ENCODE peak calls at places on chromosomes 13 and 19, in four cellular contexts. One of them, this sample, is unnamed.

GRCh38 chr13:111339366-111340143 is 19.1 kb downstream of the TEX29 start:
- DNase-seq in HT-29: no peak
- DNase-seq in aorta: no peak
- DNase-seq in NCI-H2081: no peak
- DNase-seq in this sample: peak; percentile 14

GRCh38 chr13:60351816-60352215 is 45.2 kb upstream of the TDRD3 start:
- DNase-seq in aorta: no peak
- DNase-seq in NCI-H2081: no peak
- DNase-seq in HT-29: no peak
- DNase-seq in this sample: no peak

GRCh38 chr13:112000888-112001287 is 66.1 kb upstream of the SOX1 start:
- DNase-seq in aorta: no peak
- DNase-seq in NCI-H2081: no peak
- DNase-seq in HT-29: no peak
- DNase-seq in this sample: no peak

GRCh38 chr13:98599502-98600328 is 22.8 kb upstream of the STK24 start:
- DNase-seq in NCI-H2081: no peak
- DNase-seq in HT-29: peak; percentile 39
- DNase-seq in aorta: no peak
- DNase-seq in this sample: no peak

GRCh38 chr19:41265376-41266153 is 1.4 kb downstream of the HNRNPUL1 start:
- DNase-seq in HT-29: peak; percentile 69
- DNase-seq in aorta: no peak
- DNase-seq in NCI-H2081: no peak
- DNase-seq in this sample: peak; percentile 38

GRCh38 chr13:33299626-33300025 is 14.1 kb upstream of the STARD13 start:
- DNase-seq in aorta: no peak
- DNase-seq in NCI-H2081: no peak
- DNase-seq in HT-29: no peak
- DNase-seq in this sample: no peak

GRCh38 chr13:99978781-99979452 is 2.7 kb upstream of the ZIC2 start:
- DNase-seq in aorta: peak; percentile 52
- DNase-seq in NCI-H2081: no peak
- DNase-seq in HT-29: no peak
- DNase-seq in this sample: peak; percentile 24

GRCh38 chr13:52414051-52414450 is 8.1 kb upstream of the THSD1 start:
- DNase-seq in HT-29: no peak
- DNase-seq in NCI-H2081: no peak
- DNase-seq in aorta: no peak
- DNase-seq in this sample: no peak

GRCh38 chr19:45952691-45953505 is 20.8 kb downstream of the NOVA2 start:
- DNase-seq in aorta: peak; percentile 86
- DNase-seq in HT-29: no peak
- DNase-seq in NCI-H2081: peak; percentile 9
- DNase-seq in this sample: peak; percentile 39

GRCh38 chr13:47372742-47373141 is 475.9 kb upstream of the HTR2A start:
- DNase-seq in NCI-H2081: no peak
- DNase-seq in aorta: no peak
- DNase-seq in HT-29: no peak
- DNase-seq in this sample: no peak

GRCh38 chr19:757811-758668 is 7.1 kb downstream of the MISP start:
- DNase-seq in NCI-H2081: no peak
- DNase-seq in HT-29: no peak
- DNase-seq in aorta: no peak
- DNase-seq in this sample: no peak

GRCh38 chr19:40687525-40688016 is 2.9 kb downstream of the NUMBL start:
- DNase-seq in NCI-H2081: no peak
- DNase-seq in aorta: peak; percentile 95
- DNase-seq in HT-29: no peak
- DNase-seq in this sample: peak; percentile 76

This sample was measured in colonic mucosa.